ENCODE peak calls at places on chromosomes 6 and 20, in seven cellular contexts. V, H, P, B, U, K and W are unnamed samples.

GRCh38 chr20:53547664-53548239 is 45.9 kb downstream of the ZNF217 start:
- DNase-seq in V (no peak), K (no peak), P (no peak), B (peak; percentile 42), H (no peak), U (peak; percentile 81), W (peak; percentile 77)

GRCh38 chr6:73801652-73802268 is 105.8 kb downstream of the CD109 start:
- DNase-seq in V (no peak), B (no peak), P (no peak), K (no peak), H (no peak), U (peak; percentile 33), W (no peak)

GRCh38 chr6:136613477-136613876 is 63.3 kb upstream of the MAP7 start:
- DNase-seq in K (no peak), U (peak; percentile 41), B (no peak), V (no peak), P (no peak), H (no peak), W (no peak)

GRCh38 chr20:46388945-46389344 is 17.5 kb downstream of the ELMO2 start:
- DNase-seq in K (no peak), U (no peak), H (no peak), B (no peak), P (no peak), V (peak; percentile 62), W (no peak)

GRCh38 chr20:50221501-50222323 is 31.1 kb downstream of the CEBPB start:
- DNase-seq in B (no peak), H (peak; percentile 60), P (no peak), V (peak; percentile 66), K (peak; percentile 33), U (peak; percentile 36), W (no peak)

GRCh38 chr6:35725721-35726438 is 11.0 kb upstream of the ARMC12 start:
- DNase-seq in V (peak; percentile 88), B (peak; percentile 33), P (no peak), H (peak; percentile 91), U (no peak), K (peak; percentile 75), W (peak; percentile 68)

GRCh38 chr6:4379958-4380357 is 244.6 kb upstream of the ECI2 start:
- DNase-seq in P (no peak), V (no peak), B (no peak), K (no peak), H (no peak), U (no peak), W (no peak)

GRCh38 chr20:57464642-57465211 is 60.2 kb downstream of the CTCFL start:
- DNase-seq in U (peak; percentile 16), H (peak; percentile 35), V (peak; percentile 62), B (no peak), K (no peak), P (no peak), W (peak; percentile 47)

GRCh38 chr20:57079016-57080005 is 187.1 kb downstream of the BMP7 start:
- DNase-seq in P (no peak), V (no peak), B (no peak), K (no peak), H (no peak), U (no peak), W (no peak)

GRCh38 chr20:35971981-35972380 is 3.6 kb downstream of the CNBD2 start:
- DNase-seq in V (no peak), H (no peak), K (no peak), U (no peak), P (no peak), B (no peak), W (no peak)

GRCh38 chr20:35311409-35311808 is 19.2 kb upstream of the FAM83C start:
- DNase-seq in U (peak; percentile 43), V (no peak), H (no peak), P (no peak), B (peak; percentile 88), K (no peak), W (no peak)

GRCh38 chr6:158472453-158472852 is 87.4 kb upstream of the TMEM181 start:
- DNase-seq in K (no peak), V (no peak), U (no peak), B (no peak), H (no peak), P (no peak), W (no peak)

GRCh38 chr6:157268396-157268795 is 54.9 kb downstream of the TMEM242 start:
- DNase-seq in U (no peak), H (no peak), K (no peak), P (no peak), V (no peak), B (no peak), W (no peak)

GRCh38 chr20:9884061-9884460 is 45.2 kb upstream of the PAK5 start:
- DNase-seq in H (no peak), K (no peak), V (no peak), P (no peak), B (no peak), U (no peak), W (no peak)

GRCh38 chr6:136382676-136383075 is 93.0 kb upstream of the BCLAF1 start:
- DNase-seq in U (no peak), K (no peak), H (no peak), V (no peak), P (no peak), B (no peak), W (no peak)

GRCh38 chr6:137933696-137934095 is 66.6 kb downstream of the TNFAIP3 start:
- DNase-seq in H (no peak), K (peak; percentile 33), V (peak; percentile 70), P (no peak), B (no peak), U (peak; percentile 99), W (no peak)

GRCh38 chr6:33978593-33979150 is 167.2 kb downstream of the GRM4 start:
- DNase-seq in P (no peak), U (no peak), K (no peak), B (no peak), V (no peak), H (peak; percentile 39), W (no peak)

GRCh38 chr6:8082954-8083858 is 19.0 kb upstream of the BLOC1S5 start:
- DNase-seq in B (no peak), H (no peak), K (no peak), P (no peak), V (peak; percentile 43), U (peak; percentile 94), W (no peak)

GRCh38 chr6:16783485-16783884 is 22.2 kb upstream of the ATXN1 start:
- DNase-seq in P (no peak), K (no peak), B (no peak), H (no peak), V (no peak), U (no peak), W (no peak)

GRCh38 chr6:40887904-40888303 is 151.1 kb downstream of the UNC5CL start:
- DNase-seq in K (no peak), B (no peak), U (no peak), H (no peak), P (no peak), V (no peak), W (no peak)

GRCh38 chr6:87382861-87383260 is 24.9 kb upstream of the CFAP206 start:
- DNase-seq in P (no peak), B (no peak), H (no peak), K (no peak), U (no peak), V (no peak), W (no peak)

GRCh38 chr6:156787569-156788492 is 10.7 kb downstream of the ARID1B start:
- DNase-seq in U (no peak), V (no peak), H (no peak), K (no peak), P (no peak), B (no peak), W (no peak)

GRCh38 chr20:4383966-4384365 is 337.7 kb upstream of the PRND start:
- DNase-seq in K (no peak), B (no peak), P (no peak), U (peak; percentile 52), H (no peak), V (no peak), W (no peak)

GRCh38 chr6:13500264-13500663 is 12.9 kb upstream of the GFOD1 start:
- DNase-seq in P (no peak), H (no peak), B (peak; percentile 34), U (no peak), V (no peak), K (no peak), W (no peak)

GRCh38 chr6:47915017-47915416 is 133.2 kb downstream of the OPN5 start:
- DNase-seq in B (no peak), P (no peak), K (no peak), U (no peak), V (no peak), H (no peak), W (no peak)

GRCh38 chr20:50425076-50425475 is 85.1 kb upstream of the PTPN1 start:
- DNase-seq in K (no peak), P (no peak), H (no peak), V (no peak), B (no peak), U (no peak), W (no peak)

GRCh38 chr6:29532320-29532951 is 27.1 kb downstream of the UBD start:
- DNase-seq in U (no peak), P (no peak), B (no peak), H (no peak), V (no peak), K (no peak), W (no peak)

GRCh38 chr6:44645276-44645675 is 257.8 kb downstream of the CDC5L start:
- DNase-seq in U (no peak), H (no peak), P (no peak), V (no peak), B (no peak), K (no peak), W (peak; percentile 17)

GRCh38 chr6:41939091-41939847 is 2.3 kb downstream of the CCND3 start:
- DNase-seq in B (peak; percentile 74), P (no peak), V (peak; percentile 78), H (no peak), U (peak; percentile 52), K (peak; percentile 49), W (peak; percentile 97)

GRCh38 chr20:58407201-58407873 is 18.3 kb downstream of the VAPB start:
- DNase-seq in U (peak; percentile 64), B (no peak), K (no peak), P (no peak), H (no peak), V (no peak), W (peak; percentile 31)

GRCh38 chr6:113185299-113185698 is 671.8 kb upstream of the MARCKS start:
- DNase-seq in H (no peak), K (peak; percentile 14), U (peak; percentile 36), V (no peak), P (no peak), B (no peak), W (no peak)

GRCh38 chr6:32718879-32719278 is 22.3 kb upstream of the HLA-DQA2 start:
- DNase-seq in P (no peak), H (no peak), V (no peak), U (no peak), K (no peak), B (peak; percentile 4), W (no peak)

GRCh38 chr20:58584051-58584824 is 66.8 kb upstream of the STX16 start:
- DNase-seq in P (no peak), K (no peak), V (no peak), B (no peak), H (no peak), U (no peak), W (no peak)

GRCh38 chr6:154938245-154938583 is 56.9 kb upstream of the TIAM2 start:
- DNase-seq in P (no peak), U (no peak), K (no peak), H (no peak), B (no peak), V (no peak), W (no peak)

GRCh38 chr6:82971877-82972460 is 93.7 kb downstream of the UBE3D start:
- DNase-seq in B (no peak), U (no peak), P (no peak), K (no peak), H (no peak), V (no peak), W (no peak)

GRCh38 chr20:54292186-54292585 is 84.3 kb downstream of the PFDN4 start:
- DNase-seq in U (peak; percentile 38), B (no peak), V (no peak), K (no peak), P (no peak), H (no peak), W (no peak)

GRCh38 chr6:41713161-41713649 is 22.2 kb downstream of the TFEB start:
- DNase-seq in B (no peak), V (peak; percentile 77), K (peak; percentile 70), U (peak; percentile 46), P (no peak), H (peak; percentile 92), W (no peak)

GRCh38 chr6:153553627-153554026 is 422.5 kb upstream of the RGS17 start:
- DNase-seq in B (no peak), K (no peak), V (no peak), U (peak; percentile 0), H (no peak), P (no peak), W (no peak)